ENCODE peak calls at places on chromosome 17, in eight cellular contexts. One of them, this sample, is unnamed.

GRCh38 chr17:80455784-80456183 is 20.6 kb downstream of the NPTX1 start:
- DNase-seq in uterus: no peak
- DNase-seq in brain microvascular endothelial cell: no peak
- DNase-seq in suprapubic skin: no peak
- DNase-seq in spleen: no peak
- DNase-seq in Caco-2: no peak
- DNase-seq in OCI-LY7: no peak
- DNase-seq in GM12878: no peak
- DNase-seq in this sample: no peak

GRCh38 chr17:59838196-59838911 is 54.4 kb downstream of the TUBD1 start:
- DNase-seq in uterus: no peak
- DNase-seq in Caco-2: no peak
- DNase-seq in suprapubic skin: no peak
- DNase-seq in GM12878: no peak
- DNase-seq in spleen: no peak
- DNase-seq in OCI-LY7: no peak
- DNase-seq in brain microvascular endothelial cell: peak
- DNase-seq in this sample: no peak

GRCh38 chr17:3534881-3535252 is 22.7 kb downstream of the TRPV3 start:
- DNase-seq in Caco-2: no peak
- DNase-seq in spleen: peak
- DNase-seq in suprapubic skin: no peak
- DNase-seq in brain microvascular endothelial cell: no peak
- DNase-seq in OCI-LY7: no peak
- DNase-seq in GM12878: no peak
- DNase-seq in uterus: no peak
- DNase-seq in this sample: no peak

GRCh38 chr17:50420419-50421112 is 5.5 kb upstream of the ACSF2 start:
- DNase-seq in Caco-2: no peak
- DNase-seq in spleen: no peak
- DNase-seq in uterus: no peak
- DNase-seq in brain microvascular endothelial cell: no peak
- DNase-seq in GM12878: no peak
- DNase-seq in OCI-LY7: no peak
- DNase-seq in suprapubic skin: no peak
- DNase-seq in this sample: no peak

GRCh38 chr17:56832446-56832845 is 1.3 kb downstream of the C17orf67 start:
- DNase-seq in Caco-2: no peak
- DNase-seq in OCI-LY7: no peak
- DNase-seq in brain microvascular endothelial cell: no peak
- DNase-seq in uterus: no peak
- DNase-seq in spleen: no peak
- DNase-seq in suprapubic skin: no peak
- DNase-seq in GM12878: no peak
- DNase-seq in this sample: no peak

GRCh38 chr17:73586921-73587680 is 57.1 kb downstream of the SDK2 start:
- DNase-seq in spleen: no peak
- DNase-seq in OCI-LY7: peak
- DNase-seq in suprapubic skin: no peak
- DNase-seq in uterus: no peak
- DNase-seq in GM12878: no peak
- DNase-seq in brain microvascular endothelial cell: no peak
- DNase-seq in Caco-2: peak
- DNase-seq in this sample: no peak

GRCh38 chr17:10226930-10227695 is 28.7 kb upstream of the GAS7 start:
- DNase-seq in brain microvascular endothelial cell: no peak
- DNase-seq in Caco-2: peak
- DNase-seq in suprapubic skin: no peak
- DNase-seq in spleen: peak
- DNase-seq in uterus: peak
- DNase-seq in GM12878: no peak
- DNase-seq in OCI-LY7: peak
- DNase-seq in this sample: peak

GRCh38 chr17:59331929-59332889 is 754 bp downstream of the YPEL2 start:
- DNase-seq in Caco-2: no peak
- DNase-seq in GM12878: no peak
- DNase-seq in suprapubic skin: peak
- DNase-seq in brain microvascular endothelial cell: no peak
- DNase-seq in spleen: peak
- DNase-seq in OCI-LY7: peak
- DNase-seq in uterus: peak
- DNase-seq in this sample: no peak

GRCh38 chr17:43030137-43030767 is 5.2 kb downstream of the RND2 start:
- DNase-seq in suprapubic skin: no peak
- DNase-seq in Caco-2: no peak
- DNase-seq in GM12878: no peak
- DNase-seq in spleen: no peak
- DNase-seq in brain microvascular endothelial cell: no peak
- DNase-seq in OCI-LY7: no peak
- DNase-seq in uterus: no peak
- DNase-seq in this sample: no peak

GRCh38 chr17:64081802-64082799 is 47.8 kb downstream of the ERN1 start:
- DNase-seq in GM12878: peak
- DNase-seq in OCI-LY7: peak
- DNase-seq in uterus: no peak
- DNase-seq in brain microvascular endothelial cell: peak
- DNase-seq in spleen: no peak
- DNase-seq in Caco-2: no peak
- DNase-seq in suprapubic skin: no peak
- DNase-seq in this sample: peak

GRCh38 chr17:50165867-50166517 is at the start of gene SGCA:
- DNase-seq in brain microvascular endothelial cell: no peak
- DNase-seq in Caco-2: no peak
- DNase-seq in suprapubic skin: no peak
- DNase-seq in GM12878: no peak
- DNase-seq in spleen: peak
- DNase-seq in OCI-LY7: no peak
- DNase-seq in uterus: no peak
- DNase-seq in this sample: no peak

GRCh38 chr17:64281962-64282752 is 19.1 kb upstream of the TEX2 start:
- DNase-seq in OCI-LY7: peak
- DNase-seq in spleen: peak
- DNase-seq in Caco-2: peak
- DNase-seq in GM12878: peak
- DNase-seq in brain microvascular endothelial cell: peak
- DNase-seq in uterus: peak
- DNase-seq in suprapubic skin: no peak
- DNase-seq in this sample: peak

GRCh38 chr17:5540321-5540720 is 44.0 kb downstream of the NLRP1 start:
- DNase-seq in spleen: no peak
- DNase-seq in Caco-2: no peak
- DNase-seq in GM12878: no peak
- DNase-seq in suprapubic skin: no peak
- DNase-seq in OCI-LY7: no peak
- DNase-seq in brain microvascular endothelial cell: no peak
- DNase-seq in uterus: no peak
- DNase-seq in this sample: no peak

GRCh38 chr17:63986842-63987615 is 11.1 kb upstream of the PRR29 start:
- DNase-seq in OCI-LY7: no peak
- DNase-seq in uterus: no peak
- DNase-seq in suprapubic skin: no peak
- DNase-seq in Caco-2: no peak
- DNase-seq in spleen: no peak
- DNase-seq in GM12878: no peak
- DNase-seq in brain microvascular endothelial cell: no peak
- DNase-seq in this sample: no peak

GRCh38 chr17:4417129-4417667 is 16.5 kb upstream of the SPNS3 start:
- DNase-seq in spleen: no peak
- DNase-seq in GM12878: no peak
- DNase-seq in brain microvascular endothelial cell: no peak
- DNase-seq in suprapubic skin: no peak
- DNase-seq in OCI-LY7: no peak
- DNase-seq in Caco-2: no peak
- DNase-seq in uterus: no peak
- DNase-seq in this sample: no peak

GRCh38 chr17:6580628-6581027 is 24.3 kb upstream of the PITPNM3 start:
- DNase-seq in OCI-LY7: no peak
- DNase-seq in brain microvascular endothelial cell: no peak
- DNase-seq in uterus: no peak
- DNase-seq in GM12878: no peak
- DNase-seq in Caco-2: no peak
- DNase-seq in spleen: no peak
- DNase-seq in suprapubic skin: no peak
- DNase-seq in this sample: no peak

GRCh38 chr17:49146620-49147306 is 14.2 kb downstream of the B4GALNT2 start:
- DNase-seq in brain microvascular endothelial cell: peak
- DNase-seq in uterus: no peak
- DNase-seq in spleen: no peak
- DNase-seq in GM12878: no peak
- DNase-seq in Caco-2: no peak
- DNase-seq in suprapubic skin: no peak
- DNase-seq in OCI-LY7: no peak
- DNase-seq in this sample: no peak

GRCh38 chr17:33647976-33648375 is 354.9 kb upstream of the ASIC2 start:
- DNase-seq in Caco-2: no peak
- DNase-seq in spleen: no peak
- DNase-seq in uterus: no peak
- DNase-seq in suprapubic skin: no peak
- DNase-seq in brain microvascular endothelial cell: peak
- DNase-seq in OCI-LY7: peak
- DNase-seq in GM12878: no peak
- DNase-seq in this sample: no peak

GRCh38 chr17:27333410-27333980 is 39.6 kb downstream of the WSB1 start:
- DNase-seq in Caco-2: no peak
- DNase-seq in GM12878: no peak
- DNase-seq in brain microvascular endothelial cell: no peak
- DNase-seq in spleen: no peak
- DNase-seq in suprapubic skin: peak
- DNase-seq in OCI-LY7: no peak
- DNase-seq in uterus: peak
- DNase-seq in this sample: no peak

GRCh38 chr17:14864127-14864526 is 401.0 kb downstream of the PMP22 start:
- DNase-seq in GM12878: no peak
- DNase-seq in uterus: no peak
- DNase-seq in brain microvascular endothelial cell: no peak
- DNase-seq in Caco-2: no peak
- DNase-seq in suprapubic skin: no peak
- DNase-seq in OCI-LY7: no peak
- DNase-seq in spleen: no peak
- DNase-seq in this sample: no peak

GRCh38 chr17:802481-802880 is 20.3 kb downstream of the MRM3 start:
- DNase-seq in suprapubic skin: no peak
- DNase-seq in Caco-2: no peak
- DNase-seq in uterus: no peak
- DNase-seq in OCI-LY7: no peak
- DNase-seq in spleen: no peak
- DNase-seq in brain microvascular endothelial cell: no peak
- DNase-seq in GM12878: no peak
- DNase-seq in this sample: no peak
- H3K4me3 ChIP-seq in suprapubic skin: no peak
- H3K4me3 ChIP-seq in Caco-2: no peak
- H3K4me3 ChIP-seq in uterus: no peak
- H3K4me3 ChIP-seq in OCI-LY7: no peak
- H3K4me3 ChIP-seq in spleen: no peak
- H3K4me3 ChIP-seq in brain microvascular endothelial cell: no peak
- H3K4me3 ChIP-seq in GM12878: no peak
- H3K4me3 ChIP-seq in this sample: no peak

GRCh38 chr17:35596530-35597233 is 9.6 kb downstream of the AP2B1 start:
- DNase-seq in GM12878: no peak
- DNase-seq in brain microvascular endothelial cell: no peak
- DNase-seq in spleen: no peak
- DNase-seq in OCI-LY7: no peak
- DNase-seq in uterus: no peak
- DNase-seq in suprapubic skin: no peak
- DNase-seq in Caco-2: no peak
- DNase-seq in this sample: no peak
- TF ChIP-seq CTCF in GM12878: no peak
- TF ChIP-seq CTCF in brain microvascular endothelial cell: peak
- TF ChIP-seq CTCF in spleen: no peak
- TF ChIP-seq CTCF in OCI-LY7: no peak
- TF ChIP-seq CTCF in uterus: no peak
- TF ChIP-seq CTCF in suprapubic skin: no peak
- TF ChIP-seq CTCF in Caco-2: no peak
- TF ChIP-seq CTCF in this sample: no peak

GRCh38 chr17:74843352-74843627 is 16.4 kb downstream of the GRIN2C start:
- DNase-seq in spleen: no peak
- DNase-seq in GM12878: no peak
- DNase-seq in uterus: no peak
- DNase-seq in suprapubic skin: no peak
- DNase-seq in OCI-LY7: no peak
- DNase-seq in brain microvascular endothelial cell: no peak
- DNase-seq in Caco-2: no peak
- DNase-seq in this sample: no peak
- H3K4me3 ChIP-seq in spleen: no peak
- H3K4me3 ChIP-seq in GM12878: no peak
- H3K4me3 ChIP-seq in uterus: no peak
- H3K4me3 ChIP-seq in suprapubic skin: peak
- H3K4me3 ChIP-seq in OCI-LY7: no peak
- H3K4me3 ChIP-seq in brain microvascular endothelial cell: no peak
- H3K4me3 ChIP-seq in Caco-2: no peak
- H3K4me3 ChIP-seq in this sample: no peak

DNA sequence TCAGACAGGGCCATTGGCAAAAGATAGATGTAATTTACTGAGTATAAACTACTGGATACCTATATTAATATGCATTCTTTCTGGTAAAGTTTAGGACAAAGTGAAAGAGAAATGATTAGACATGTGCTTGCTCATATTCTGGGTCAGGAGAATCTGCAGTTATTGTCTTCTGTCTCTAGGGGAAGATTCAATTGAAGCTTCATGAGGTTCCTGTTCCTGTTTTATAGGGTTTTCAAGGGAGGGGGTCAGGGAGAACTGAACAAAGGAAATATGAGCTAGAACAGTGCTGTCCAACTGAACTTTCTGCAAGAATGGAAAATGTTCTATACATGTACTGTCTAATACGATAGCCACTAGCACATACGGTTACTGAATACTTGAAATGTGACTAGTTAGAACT is 59.3 kb upstream of the CORO6 start:
- DNase-seq in Caco-2: no peak
- DNase-seq in uterus: no peak
- DNase-seq in OCI-LY7: peak
- DNase-seq in GM12878: no peak
- DNase-seq in suprapubic skin: no peak
- DNase-seq in spleen: no peak
- DNase-seq in brain microvascular endothelial cell: no peak
- DNase-seq in this sample: peak
- TF ChIP-seq CTCF in Caco-2: no peak
- TF ChIP-seq CTCF in uterus: no peak
- TF ChIP-seq CTCF in OCI-LY7: peak
- TF ChIP-seq CTCF in GM12878: peak
- TF ChIP-seq CTCF in suprapubic skin: no peak
- TF ChIP-seq CTCF in spleen: peak
- TF ChIP-seq CTCF in brain microvascular endothelial cell: no peak
- TF ChIP-seq CTCF in this sample: peak

This sample was measured in GM12864.